ENCODE peak calls at places on chromosomes 11 and 22, in five cellular contexts. C is stimulated activated CD8-positive, alpha-beta memory T cell treated with anti-CD3 and anti-CD28 coated beads, Interleukin-15, amount 100 ng/mL, for 4 hours; D is right atrium auricular region; I is fibroblast of pulmonary artery; T is WTC11. X is an unnamed sample.

GRCh38 chr11:2186669-2187266 is 15.2 kb upstream of the TH start:
- DNase-seq in D (no peak), C (no peak), I (peak; percentile 22), T (peak; percentile 56), X (no peak)

GRCh38 chr11:56842829-56843794 is 94.6 kb upstream of the OR9G4 start:
- DNase-seq in D (no peak), I (no peak), T (no peak), C (no peak), X (no peak)

GRCh38 chr22:44188986-44189630 is 8.4 kb downstream of the PARVG start:
- DNase-seq in T (no peak), I (no peak), D (no peak), C (no peak), X (no peak)

GRCh38 chr11:925496-926301 is at the start of gene AP2A2:
- DNase-seq in I (peak; percentile 91), D (peak; percentile 83), C (peak; percentile 85), T (peak; percentile 87), X (peak; percentile 58)

GRCh38 chr11:117519590-117519989 is 191.9 kb downstream of the CEP164 start:
- DNase-seq in C (no peak), I (no peak), D (peak; percentile 59), T (no peak), X (peak; percentile 68)

GRCh38 chr22:30949934-30950660 is 18.5 kb downstream of the MORC2 start:
- DNase-seq in C (no peak), T (no peak), D (no peak), I (no peak), X (no peak)

GRCh38 chr11:2975594-2975993 is 16.5 kb downstream of the NAP1L4 start:
- DNase-seq in D (no peak), C (no peak), I (peak; percentile 51), T (no peak), X (peak; percentile 13)

GRCh38 chr11:104556606-104557301 is 341.5 kb downstream of the CASP12 start:
- DNase-seq in D (no peak), I (no peak), T (no peak), C (no peak), X (no peak)

GRCh38 chr11:122882189-122882808 is at the start of gene JHY:
- DNase-seq in D (no peak), T (no peak), C (no peak), I (no peak), X (no peak)

GRCh38 chr22:22820076-22820475 is 67.5 kb upstream of the IGLL5 start:
- DNase-seq in T (no peak), D (no peak), I (no peak), C (no peak), X (no peak)

GRCh38 chr22:27491888-27492287 is 309.7 kb downstream of the MN1 start:
- DNase-seq in D (no peak), C (no peak), I (no peak), T (no peak), X (no peak)

GRCh38 chr11:9527481-9528140 is 45.9 kb upstream of the WEE1 start:
- DNase-seq in I (peak; percentile 96), C (no peak), T (no peak), D (no peak), X (no peak)

GRCh38 chr22:41844513-41844912 is 11.6 kb downstream of the SREBF2 start:
- DNase-seq in T (no peak), D (no peak), I (no peak), C (no peak), X (no peak)

GRCh38 chr11:61392991-61393595 is 706 bp downstream of the TMEM216 start:
- DNase-seq in T (no peak), I (peak; percentile 26), C (no peak), D (no peak), X (no peak)

GRCh38 chr11:61297741-61298140 is 2.6 kb upstream of the VWCE start:
- DNase-seq in C (no peak), I (peak; percentile 99), D (peak; percentile 69), T (no peak), X (peak; percentile 71)

GRCh38 chr22:19687561-19688300 is 26.6 kb upstream of the SEPTIN5 start:
- DNase-seq in D (no peak), T (no peak), I (no peak), C (no peak), X (no peak)

X was measured in RCC 7860.